ENCODE peak calls at places on chromosomes 7 and 10, in ten cellular contexts. A, H, D, Z, F, B, I, M, J and K are unnamed samples.

GRCh38 chr7:85176197-85176596 is 10.7 kb downstream of the SEMA3D start:
- DNase-seq in A (no peak), H (no peak), D (no peak), Z (no peak), F (no peak), B (no peak), I (no peak), M (no peak), J (no peak), K (no peak)

GRCh38 chr10:60295028-60295937 is 94.4 kb downstream of the ANK3 start:
- DNase-seq in A (no peak), H (no peak), D (no peak), Z (no peak), F (no peak), B (no peak), I (no peak), M (no peak), J (no peak), K (no peak)

GRCh38 chr10:59557052-59557451 is 152.6 kb downstream of the SLC16A9 start:
- DNase-seq in A (no peak), H (no peak), D (no peak), Z (no peak), F (no peak), B (no peak), I (no peak), M (no peak), J (no peak), K (no peak)

GRCh38 chr7:23759556-23760391 is 49.8 kb downstream of the STK31 start:
- DNase-seq in A (no peak), H (no peak), D (peak), Z (no peak), F (peak), B (no peak), I (no peak), M (no peak), J (peak), K (peak)

GRCh38 chr7:83976302-83976701 is 218.3 kb downstream of the SEMA3A start:
- DNase-seq in A (no peak), H (peak), D (peak), Z (peak), F (peak), B (no peak), I (no peak), M (no peak), J (no peak), K (peak)

GRCh38 chr10:83373659-83374058 is 765.6 kb upstream of the GHITM start:
- DNase-seq in A (peak), H (no peak), D (no peak), Z (no peak), F (peak), B (no peak), I (no peak), M (peak), J (peak), K (no peak)

GRCh38 chr10:124648738-124649137 is 95.4 kb downstream of the FAM53B start:
- DNase-seq in A (peak), H (no peak), D (peak), Z (peak), F (peak), B (peak), I (peak), M (peak), J (peak), K (no peak)

GRCh38 chr10:86785021-86785420 is 28.6 kb downstream of the BMPR1A start:
- DNase-seq in A (no peak), H (no peak), D (no peak), Z (no peak), F (no peak), B (no peak), I (no peak), M (no peak), J (no peak), K (no peak)

GRCh38 chr10:103649654-103650423 is 156.3 kb downstream of the NEURL1 start:
- DNase-seq in A (no peak), H (no peak), D (no peak), Z (no peak), F (no peak), B (no peak), I (no peak), M (no peak), J (no peak), K (no peak)

GRCh38 chr7:90474284-90475210 is 5.1 kb downstream of the PTTG1IP2 start:
- DNase-seq in A (no peak), H (no peak), D (peak), Z (no peak), F (peak), B (no peak), I (no peak), M (no peak), J (peak), K (peak)

GRCh38 chr7:17405786-17406185 is 107.3 kb downstream of the AHR start:
- DNase-seq in A (no peak), H (peak), D (peak), Z (no peak), F (peak), B (no peak), I (no peak), M (no peak), J (peak), K (peak)

GRCh38 chr7:123819001-123819400 is 26.0 kb upstream of the HYAL4 start:
- DNase-seq in A (no peak), H (no peak), D (no peak), Z (no peak), F (no peak), B (no peak), I (no peak), M (no peak), J (no peak), K (no peak)